ENCODE peak calls at places on chromosomes 5 and 9, in six cellular contexts. V, U, L, J, N and Y are unnamed samples.

GRCh38 chr9:99752710-99753109 is 69.0 kb upstream of the NR4A3 start:
- DNase-seq in U (no peak), J (peak), V (peak), N (no peak), L (peak), Y (no peak)

GRCh38 chr5:60886158-60886557 is 42.1 kb upstream of the ELOVL7 start:
- DNase-seq in J (no peak), L (no peak), N (no peak), V (no peak), U (no peak), Y (no peak)

GRCh38 chr5:2877520-2877919 is 126.0 kb upstream of the IRX2 start:
- DNase-seq in N (no peak), U (peak), L (no peak), V (no peak), J (no peak), Y (no peak)

GRCh38 chr9:90726215-90726614 is 75.4 kb upstream of the SYK start:
- DNase-seq in U (no peak), V (no peak), N (no peak), J (no peak), L (no peak), Y (no peak)

GRCh38 chr9:21966140-21966851 is 27.9 kb downstream of the CDKN2A start:
- DNase-seq in J (no peak), L (no peak), N (no peak), U (no peak), V (no peak), Y (no peak)

GRCh38 chr9:128056887-128057723 is 10.0 kb downstream of the NAIF1 start:
- DNase-seq in J (no peak), U (no peak), L (no peak), V (no peak), N (no peak), Y (no peak)

GRCh38 chr5:68830499-68830898 is 263.3 kb upstream of the SLC30A5 start:
- DNase-seq in V (no peak), L (no peak), N (no peak), J (no peak), U (no peak), Y (no peak)

GRCh38 chr5:92435781-92436180 is 1052.7 kb upstream of the ARRDC3 start:
- DNase-seq in N (no peak), L (no peak), U (no peak), V (no peak), J (no peak), Y (no peak)

GRCh38 chr9:124272979-124273378 is 15.2 kb downstream of the NEK6 start:
- DNase-seq in J (no peak), U (no peak), V (no peak), L (no peak), N (no peak), Y (no peak)

GRCh38 chr5:176831425-176831824 is 21.1 kb downstream of the UNC5A start:
- DNase-seq in U (no peak), N (no peak), J (no peak), L (no peak), V (no peak), Y (no peak)

GRCh38 chr5:105943119-105943518 is 1727.6 kb downstream of the EFNA5 start:
- DNase-seq in V (no peak), N (no peak), U (no peak), J (no peak), L (peak), Y (no peak)

GRCh38 chr5:64210866-64211265 is 45.2 kb downstream of the RNF180 start:
- DNase-seq in U (no peak), L (peak), N (no peak), V (peak), J (peak), Y (no peak)

GRCh38 chr5:72767289-72768010 is 49.0 kb upstream of the TNPO1 start:
- DNase-seq in V (peak), U (no peak), N (no peak), L (peak), J (peak), Y (no peak)

GRCh38 chr5:55597014-55597981 is 62.5 kb upstream of the PLPP1 start:
- DNase-seq in J (peak), V (peak), L (peak), U (no peak), N (peak), Y (no peak)

GRCh38 chr5:17383526-17383925 is 114.5 kb upstream of the TAF11L2 start:
- DNase-seq in J (no peak), N (no peak), U (no peak), V (no peak), L (no peak), Y (no peak)

GRCh38 chr9:35910613-35911488 is 1.6 kb downstream of the SPAAR start:
- DNase-seq in L (peak), V (peak), J (peak), U (no peak), N (no peak), Y (no peak)

GRCh38 chr9:125701351-125701750 is 5.7 kb downstream of the MAPKAP1 start:
- DNase-seq in L (peak), N (no peak), U (no peak), V (peak), J (peak), Y (no peak)

GRCh38 chr9:85425153-85425611 is 316.6 kb downstream of the AGTPBP1 start:
- DNase-seq in U (peak), N (no peak), J (peak), V (peak), L (peak), Y (peak)

GRCh38 chr5:139847790-139848507 is 52.3 kb downstream of the PSD2 start:
- DNase-seq in J (peak), N (no peak), L (no peak), U (peak), V (peak), Y (no peak)

GRCh38 chr9:124013263-124014211 is 2.0 kb downstream of the LHX2 start:
- DNase-seq in J (no peak), L (no peak), V (no peak), N (no peak), U (no peak), Y (no peak)

GRCh38 chr5:167207081-167207480 is 1084.4 kb upstream of the WWC1 start:
- DNase-seq in U (no peak), L (peak), J (peak), N (no peak), V (no peak), Y (no peak)

GRCh38 chr5:78706825-78707224 is 58.3 kb upstream of the LHFPL2 start:
- DNase-seq in L (peak), N (no peak), U (no peak), J (no peak), V (peak), Y (no peak)